ENCODE peak calls at places on chromosomes 16 and 17, in nine cellular contexts. Q is hepatocyte, S is MM.1S, N is activated B cell treated with CpG ODN at 0.5 μM for 24 hours, R is IMR-90, M is cardiac fibroblast, L is heart right ventricle, H is AG04450, F is osteocyte. V is an unnamed sample.

GRCh38 chr17:15377608-15378007 is 36.2 kb upstream of the TEKT3 start:
- DNase-seq in Q (peak), S (no peak), N (no peak), R (peak), M (peak), L (no peak), H (peak), F (no peak), V (no peak)

GRCh38 chr17:2064980-2065785 is 10.3 kb downstream of the HIC1 start:
- DNase-seq in Q (no peak), S (no peak), N (no peak), R (peak), M (peak), L (peak), H (no peak), F (no peak), V (peak)

GRCh38 chr16:4960579-4960978 is 2.4 kb downstream of the SEC14L5 start:
- DNase-seq in Q (no peak), S (no peak), N (no peak), R (no peak), M (no peak), L (no peak), H (no peak), F (no peak), V (no peak)

GRCh38 chr17:29559640-29560039 is 7.2 kb downstream of the ABHD15 start:
- DNase-seq in Q (no peak), S (no peak), N (no peak), R (no peak), M (no peak), L (no peak), H (no peak), F (no peak), V (no peak)

GRCh38 chr17:30505868-30506417 is 28.7 kb downstream of the GOSR1 start:
- DNase-seq in Q (no peak), S (no peak), N (no peak), R (no peak), M (no peak), L (no peak), H (no peak), F (no peak), V (no peak)

GRCh38 chr17:38328620-38329019 is 15.1 kb downstream of the GPR179 start:
- DNase-seq in Q (peak), S (no peak), N (no peak), R (no peak), M (no peak), L (no peak), H (no peak), F (no peak), V (no peak)

GRCh38 chr17:5473906-5474305 is 5.1 kb upstream of the DHX33 start:
- DNase-seq in Q (no peak), S (no peak), N (no peak), R (no peak), M (no peak), L (no peak), H (no peak), F (no peak), V (no peak)

GRCh38 chr17:66076546-66077190 is 115.3 kb downstream of the CEP112 start:
- DNase-seq in Q (no peak), S (peak), N (no peak), R (no peak), M (no peak), L (no peak), H (no peak), F (no peak), V (no peak)

GRCh38 chr16:55667753-55668152 is 12.0 kb downstream of the SLC6A2 start:
- DNase-seq in Q (no peak), S (no peak), N (no peak), R (no peak), M (no peak), L (no peak), H (no peak), F (no peak), V (no peak)

GRCh38 chr16:77190190-77190477 is 856 bp upstream of the MON1B start:
- DNase-seq in Q (no peak), S (no peak), N (no peak), R (no peak), M (no peak), L (no peak), H (no peak), F (no peak), V (no peak)

GRCh38 chr17:76940293-76940692 is 72.1 kb downstream of the MGAT5B start:
- DNase-seq in Q (no peak), S (no peak), N (no peak), R (no peak), M (no peak), L (no peak), H (no peak), F (no peak), V (no peak)

GRCh38 chr17:67156269-67157199 is 88.5 kb downstream of the HELZ start:
- DNase-seq in Q (no peak), S (no peak), N (no peak), R (peak), M (peak), L (no peak), H (no peak), F (no peak), V (no peak)

DNA sequence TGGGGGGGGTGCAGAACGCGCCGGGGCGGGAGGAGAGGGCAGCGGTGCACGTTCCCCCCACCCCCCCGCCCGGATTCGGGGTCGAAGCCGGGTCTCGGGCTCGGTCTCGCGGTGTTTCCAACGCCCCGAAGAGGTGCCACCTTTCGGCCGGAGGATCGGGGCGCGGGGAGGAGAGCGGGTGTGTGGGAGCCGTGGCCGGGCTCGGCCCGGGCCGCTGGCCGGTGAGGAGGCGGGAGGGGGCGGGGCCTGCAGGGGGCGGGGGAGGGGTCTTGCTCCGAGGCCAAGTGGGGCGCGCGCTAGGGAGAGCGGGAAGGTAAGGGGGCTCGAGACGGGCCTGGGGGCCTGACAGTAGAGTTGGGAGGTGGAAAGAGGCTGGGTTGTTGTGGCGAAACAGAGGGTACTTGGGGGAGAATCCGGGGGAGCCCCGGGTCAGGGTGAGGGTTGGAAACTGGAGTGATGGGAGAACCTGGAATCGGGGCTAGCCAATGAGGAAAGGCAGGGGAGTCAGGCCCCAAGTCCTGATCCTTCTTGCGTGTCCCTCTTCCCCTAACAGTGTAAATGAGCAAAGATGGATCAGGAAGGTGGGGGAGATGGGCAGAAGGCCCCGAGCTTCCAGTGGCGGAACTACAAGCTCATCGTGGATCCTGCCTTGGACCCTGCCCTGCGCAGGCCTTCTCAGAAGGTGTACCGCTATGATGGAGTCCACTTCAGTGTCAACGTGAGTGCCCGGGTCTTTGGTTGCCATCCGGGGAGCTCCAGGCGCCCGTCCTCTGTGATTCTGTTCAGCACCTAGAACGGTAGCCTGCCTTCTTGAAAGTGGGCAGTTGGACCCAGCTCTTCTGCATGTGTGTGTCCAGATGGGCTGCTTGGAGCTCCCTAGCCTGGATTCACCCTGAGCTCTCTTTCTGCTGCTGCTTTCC is 870 bp downstream of the SETD1A start:
- DNase-seq in Q (peak), S (peak), N (no peak), R (peak), M (peak), L (no peak), H (no peak), F (no peak), V (peak)
- TF ChIP-seq CTCF in Q (no peak), S (no peak), N (no peak), R (no peak), M (no peak), L (no peak), H (no peak), F (no peak), V (peak)

DNA sequence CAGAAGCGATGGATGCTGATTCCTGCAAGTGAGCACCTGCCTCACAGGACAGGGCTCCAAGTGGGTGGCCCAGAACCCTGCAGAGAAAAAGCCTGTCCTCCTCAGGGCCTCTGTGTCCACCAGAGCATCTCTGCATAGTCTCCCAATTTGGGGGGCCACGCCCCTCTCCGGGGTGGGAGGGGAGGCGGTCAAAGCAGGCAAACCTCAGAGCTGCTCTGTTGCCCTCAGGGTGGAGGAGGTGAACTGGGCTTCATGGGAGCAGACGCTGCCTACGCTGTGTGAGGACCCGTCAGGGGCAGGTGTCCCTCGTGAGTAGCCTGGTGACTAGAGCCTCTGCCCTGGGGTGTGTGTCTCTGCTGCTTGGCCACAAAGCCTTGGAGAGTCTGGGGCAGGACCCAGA is 19.3 kb downstream of the TRPV2 start:
- DNase-seq in Q (no peak), S (no peak), N (no peak), R (no peak), M (no peak), L (no peak), H (no peak), F (no peak), V (no peak)
- TF ChIP-seq CTCF in Q (no peak), S (no peak), N (no peak), R (no peak), M (no peak), L (no peak), H (no peak), F (no peak), V (no peak)

GRCh38 chr16:11257131-11257938 is 1.3 kb upstream of the SOCS1 start:
- DNase-seq in Q (peak), S (peak), N (peak), R (peak), M (peak), L (peak), H (no peak), F (peak), V (peak)

GRCh38 chr16:11255737-11256656 is at the start of gene SOCS1:
- DNase-seq in Q (peak), S (peak), N (peak), R (peak), M (peak), L (peak), H (peak), F (peak), V (peak)

GRCh38 chr16:11254913-11255736 is 879 bp downstream of the SOCS1 start:
- DNase-seq in Q (peak), S (peak), N (peak), R (peak), M (peak), L (peak), H (no peak), F (no peak), V (peak)

GRCh38 chr16:11258553-11259287 is 2.7 kb upstream of the SOCS1 start:
- DNase-seq in Q (no peak), S (peak), N (no peak), R (no peak), M (peak), L (peak), H (no peak), F (no peak), V (peak)

GRCh38 chr16:11256657-11257130 is 690 bp upstream of the SOCS1 start:
- DNase-seq in Q (peak), S (no peak), N (no peak), R (peak), M (peak), L (peak), H (no peak), F (peak), V (no peak)
- TF ChIP-seq CTCF in Q (no peak), S (no peak), N (no peak), R (no peak), M (no peak), L (no peak), H (peak), F (no peak), V (no peak)

GRCh38 chr16:74607967-74608356 is 1.0 kb upstream of the GLG1 start:
- DNase-seq in Q (no peak), S (no peak), N (no peak), R (peak), M (no peak), L (no peak), H (no peak), F (no peak), V (no peak)

GRCh38 chr16:74607310-74607966 is 524 bp upstream of the GLG1 start:
- DNase-seq in Q (no peak), S (no peak), N (no peak), R (no peak), M (no peak), L (no peak), H (no peak), F (no peak), V (no peak)

GRCh38 chr16:74605332-74605731 is 1.6 kb downstream of the GLG1 start:
- DNase-seq in Q (no peak), S (no peak), N (no peak), R (no peak), M (no peak), L (no peak), H (no peak), F (no peak), V (no peak)

GRCh38 chr16:74605746-74606520 is 981 bp downstream of the GLG1 start:
- DNase-seq in Q (no peak), S (no peak), N (no peak), R (no peak), M (no peak), L (no peak), H (no peak), F (no peak), V (no peak)

GRCh38 chr16:74606521-74607309 is at the start of gene GLG1:
- DNase-seq in Q (peak), S (peak), N (peak), R (peak), M (peak), L (peak), H (peak), F (peak), V (peak)
- TF ChIP-seq CTCF in Q (peak), S (no peak), N (no peak), R (no peak), M (no peak), L (no peak), H (no peak), F (no peak), V (peak)

V was measured in GM13977.